ENCODE peak calls at places on chromosomes 6 and 20, in six cellular contexts. One of them, this sample, is unnamed.

GRCh38 chr6:3147914-3148757 is 9.2 kb downstream of the TUBB2A start:
- DNase-seq in PC-3: no peak
- DNase-seq in mesenchymal stem cell: no peak
- DNase-seq in neuronal stem cell: no peak
- DNase-seq in IMR-90: no peak
- DNase-seq in Karpas-422: no peak
- DNase-seq in this sample: no peak

GRCh38 chr6:38612386-38612965 is 27.3 kb downstream of the BTBD9 start:
- DNase-seq in mesenchymal stem cell: peak; percentile 74
- DNase-seq in IMR-90: peak; percentile 82
- DNase-seq in Karpas-422: no peak
- DNase-seq in PC-3: no peak
- DNase-seq in neuronal stem cell: no peak
- DNase-seq in this sample: peak; percentile 82

GRCh38 chr6:56279346-56280080 is 32.1 kb upstream of the COL21A1 start:
- DNase-seq in neuronal stem cell: no peak
- DNase-seq in PC-3: peak; percentile 55
- DNase-seq in Karpas-422: no peak
- DNase-seq in IMR-90: no peak
- DNase-seq in mesenchymal stem cell: no peak
- DNase-seq in this sample: peak; percentile 77

GRCh38 chr20:63502671-63503172 is 3.8 kb upstream of the EEF1A2 start:
- DNase-seq in neuronal stem cell: no peak
- DNase-seq in IMR-90: no peak
- DNase-seq in mesenchymal stem cell: no peak
- DNase-seq in Karpas-422: no peak
- DNase-seq in PC-3: no peak
- DNase-seq in this sample: no peak

GRCh38 chr20:1533059-1533458 is 24.4 kb downstream of the SIRPD start:
- DNase-seq in Karpas-422: no peak
- DNase-seq in neuronal stem cell: no peak
- DNase-seq in IMR-90: no peak
- DNase-seq in PC-3: peak; percentile 4
- DNase-seq in mesenchymal stem cell: no peak
- DNase-seq in this sample: no peak

GRCh38 chr6:95364016-95364604 is 213.2 kb upstream of the MANEA start:
- DNase-seq in Karpas-422: peak; percentile 74
- DNase-seq in neuronal stem cell: peak; percentile 14
- DNase-seq in mesenchymal stem cell: peak; percentile 7
- DNase-seq in IMR-90: peak; percentile 10
- DNase-seq in PC-3: peak; percentile 39
- DNase-seq in this sample: peak; percentile 2

GRCh38 chr6:111572216-111572706 is 33.4 kb downstream of the TRAF3IP2 start:
- DNase-seq in mesenchymal stem cell: no peak
- DNase-seq in Karpas-422: no peak
- DNase-seq in PC-3: no peak
- DNase-seq in neuronal stem cell: no peak
- DNase-seq in IMR-90: no peak
- DNase-seq in this sample: no peak

GRCh38 chr20:54234991-54235390 is 27.1 kb downstream of the PFDN4 start:
- DNase-seq in neuronal stem cell: no peak
- DNase-seq in Karpas-422: no peak
- DNase-seq in PC-3: no peak
- DNase-seq in mesenchymal stem cell: no peak
- DNase-seq in IMR-90: no peak
- DNase-seq in this sample: no peak

GRCh38 chr6:43093361-43094289 is 17.5 kb downstream of the PTK7 start:
- DNase-seq in neuronal stem cell: no peak
- DNase-seq in PC-3: no peak
- DNase-seq in mesenchymal stem cell: peak; percentile 78
- DNase-seq in IMR-90: peak; percentile 57
- DNase-seq in Karpas-422: no peak
- DNase-seq in this sample: peak; percentile 93
- H3K9ac ChIP-seq in neuronal stem cell: no peak overlapping the region
- H3K9ac ChIP-seq in PC-3: no peak overlapping the region
- H3K9ac ChIP-seq in mesenchymal stem cell: peak overlapping the region; percentile 84
- H3K9ac ChIP-seq in IMR-90: peak overlapping the region; percentile 21
- H3K9ac ChIP-seq in Karpas-422: no peak overlapping the region
- H3K9ac ChIP-seq in this sample: no peak overlapping the region

GRCh38 chr20:2538931-2539330 is 2.6 kb downstream of the TMC2 start:
- DNase-seq in PC-3: no peak
- DNase-seq in neuronal stem cell: no peak
- DNase-seq in IMR-90: no peak
- DNase-seq in mesenchymal stem cell: no peak
- DNase-seq in Karpas-422: no peak
- DNase-seq in this sample: no peak
- H3K27ac ChIP-seq in PC-3: no peak overlapping the region
- H3K27ac ChIP-seq in neuronal stem cell: no peak overlapping the region
- H3K27ac ChIP-seq in IMR-90: no peak overlapping the region
- H3K27ac ChIP-seq in mesenchymal stem cell: no peak overlapping the region
- H3K27ac ChIP-seq in Karpas-422: no peak overlapping the region
- H3K27ac ChIP-seq in this sample: no peak overlapping the region

DNA sequence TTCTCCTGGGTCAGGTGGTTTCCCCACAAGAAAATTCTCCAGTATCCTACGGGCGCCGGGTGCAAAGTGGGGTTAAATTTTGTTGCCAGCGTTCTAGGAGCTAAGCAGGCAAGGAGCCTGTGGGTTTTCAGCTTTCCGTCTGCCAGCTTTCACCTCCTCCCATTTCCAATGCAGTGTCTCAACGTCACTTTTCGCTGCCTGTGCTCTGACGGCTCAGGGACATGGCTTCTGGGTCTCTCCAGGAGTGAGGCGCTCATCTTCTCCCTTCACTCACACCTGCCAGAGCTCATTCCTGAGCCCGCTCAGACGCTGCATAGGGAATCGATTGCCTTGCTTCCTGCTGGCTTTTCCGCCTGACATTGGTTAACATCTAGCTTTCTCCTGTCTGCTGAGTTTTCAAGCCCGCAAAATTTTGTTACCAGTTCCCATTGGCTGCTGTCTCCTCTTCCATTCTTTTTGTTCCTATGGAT is 7.3 kb upstream of the NAA20 start:
- DNase-seq in mesenchymal stem cell: peak; percentile 33
- DNase-seq in neuronal stem cell: no peak
- DNase-seq in PC-3: no peak
- DNase-seq in Karpas-422: no peak
- DNase-seq in IMR-90: no peak
- DNase-seq in this sample: no peak
- H3K9ac ChIP-seq in mesenchymal stem cell: peak overlapping the region; percentile 30
- H3K9ac ChIP-seq in neuronal stem cell: peak overlapping the region; percentile 70
- H3K9ac ChIP-seq in PC-3: no peak overlapping the region
- H3K9ac ChIP-seq in Karpas-422: no peak overlapping the region
- H3K9ac ChIP-seq in IMR-90: no peak overlapping the region
- H3K9ac ChIP-seq in this sample: no peak overlapping the region

DNA sequence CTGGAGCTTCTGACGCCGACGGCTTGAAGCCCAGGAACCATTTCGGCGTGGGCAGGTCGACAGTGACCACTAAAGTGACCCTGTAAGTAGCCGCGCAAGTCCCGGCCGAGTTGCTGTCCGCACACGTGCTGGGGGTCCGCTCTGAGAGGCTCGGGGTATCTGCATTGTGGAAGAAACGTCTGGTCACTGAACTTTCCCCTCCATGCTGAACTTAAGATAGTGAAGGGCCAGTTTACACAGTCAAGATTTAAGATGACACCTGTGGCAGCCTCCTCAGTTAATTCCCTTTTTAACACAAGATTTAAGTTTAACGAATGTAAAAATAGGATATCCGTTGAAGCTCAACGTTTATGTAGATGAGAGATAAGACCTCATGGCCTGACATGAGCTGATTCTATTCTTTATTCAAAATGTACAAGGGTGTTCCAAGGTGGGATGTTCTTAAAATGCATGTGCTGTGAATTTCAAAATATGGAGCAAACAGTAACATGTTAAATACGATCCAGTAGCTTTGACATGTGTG is 116.3 kb downstream of the RTN4IP1 start:
- DNase-seq in mesenchymal stem cell: no peak
- DNase-seq in PC-3: no peak
- DNase-seq in Karpas-422: peak; percentile 83
- DNase-seq in IMR-90: no peak
- DNase-seq in neuronal stem cell: peak; percentile 23
- DNase-seq in this sample: no peak
- H3K27ac ChIP-seq in mesenchymal stem cell: no peak overlapping the region
- H3K27ac ChIP-seq in PC-3: peak overlapping the region; percentile 84
- H3K27ac ChIP-seq in Karpas-422: peak overlapping the region; percentile 93
- H3K27ac ChIP-seq in IMR-90: no peak overlapping the region
- H3K27ac ChIP-seq in neuronal stem cell: no peak overlapping the region
- H3K27ac ChIP-seq in this sample: peak overlapping the region; percentile 72

GRCh38 chr6:129030231-129030630 is 147.3 kb downstream of the LAMA2 start:
- DNase-seq in Karpas-422: no peak
- DNase-seq in PC-3: no peak
- DNase-seq in neuronal stem cell: no peak
- DNase-seq in IMR-90: no peak
- DNase-seq in mesenchymal stem cell: peak; percentile 21
- DNase-seq in this sample: no peak
- H3K9ac ChIP-seq in Karpas-422: no peak overlapping the region
- H3K9ac ChIP-seq in PC-3: no peak overlapping the region
- H3K9ac ChIP-seq in neuronal stem cell: no peak overlapping the region
- H3K9ac ChIP-seq in IMR-90: no peak overlapping the region
- H3K9ac ChIP-seq in mesenchymal stem cell: peak overlapping the region; percentile 11
- H3K9ac ChIP-seq in this sample: no peak overlapping the region

This sample was measured in fibroblast of lung.